ENCODE peak calls at places on chromosomes 16 and 17, in five cellular contexts. One of them, this sample, is unnamed.

GRCh38 chr17:81254955-81255717 is 16.0 kb downstream of the NDUFAF8 start:
- DNase-seq in A549: peak
- DNase-seq in SK-N-SH: no peak
- DNase-seq in K562: peak
- DNase-seq in GM12878: no peak
- DNase-seq in this sample: peak

GRCh38 chr16:12917653-12918052 is 16.3 kb downstream of the SHISA9 start:
- DNase-seq in A549: peak
- DNase-seq in SK-N-SH: no peak
- DNase-seq in K562: no peak
- DNase-seq in GM12878: no peak
- DNase-seq in this sample: no peak

GRCh38 chr16:77843412-77843811 is 55.0 kb downstream of the VAT1L start:
- DNase-seq in A549: no peak
- DNase-seq in SK-N-SH: no peak
- DNase-seq in K562: no peak
- DNase-seq in GM12878: no peak
- DNase-seq in this sample: no peak

GRCh38 chr17:78723001-78723796 is 58.9 kb downstream of the CYTH1 start:
- DNase-seq in A549: no peak
- DNase-seq in SK-N-SH: peak
- DNase-seq in K562: no peak
- DNase-seq in GM12878: no peak
- DNase-seq in this sample: peak

GRCh38 chr16:89037261-89038152 is 56.1 kb upstream of the ACSF3 start:
- DNase-seq in A549: peak
- DNase-seq in SK-N-SH: no peak
- DNase-seq in K562: peak
- DNase-seq in GM12878: no peak
- DNase-seq in this sample: peak

GRCh38 chr17:73944366-73944765 is 259.1 kb upstream of the RPL38 start:
- DNase-seq in A549: no peak
- DNase-seq in SK-N-SH: no peak
- DNase-seq in K562: no peak
- DNase-seq in GM12878: no peak
- DNase-seq in this sample: no peak

GRCh38 chr17:38325221-38325851 is 18.4 kb downstream of the GPR179 start:
- DNase-seq in A549: no peak
- DNase-seq in SK-N-SH: peak
- DNase-seq in K562: peak
- DNase-seq in GM12878: no peak
- DNase-seq in this sample: no peak

GRCh38 chr16:3458852-3459361 is 15.4 kb downstream of the NAA60 start:
- DNase-seq in A549: peak
- DNase-seq in SK-N-SH: no peak
- DNase-seq in K562: no peak
- DNase-seq in GM12878: no peak
- DNase-seq in this sample: peak

GRCh38 chr16:4347010-4347409 is 4.1 kb downstream of the PAM16 start:
- DNase-seq in A549: no peak
- DNase-seq in SK-N-SH: no peak
- DNase-seq in K562: no peak
- DNase-seq in GM12878: no peak
- DNase-seq in this sample: no peak

GRCh38 chr16:17419266-17419665 is 51.5 kb downstream of the XYLT1 start:
- DNase-seq in A549: no peak
- DNase-seq in SK-N-SH: no peak
- DNase-seq in K562: no peak
- DNase-seq in GM12878: no peak
- DNase-seq in this sample: no peak

GRCh38 chr17:55783684-55784245 is 32.9 kb downstream of the PCTP start:
- DNase-seq in A549: no peak
- DNase-seq in SK-N-SH: peak
- DNase-seq in K562: peak
- DNase-seq in GM12878: no peak
- DNase-seq in this sample: no peak

GRCh38 chr17:1029196-1029911 is 32.4 kb downstream of the TIMM22 start:
- DNase-seq in A549: no peak
- DNase-seq in SK-N-SH: no peak
- DNase-seq in K562: no peak
- DNase-seq in GM12878: no peak
- DNase-seq in this sample: peak

GRCh38 chr17:34254146-34254545 is 939 bp upstream of the CCL2 start:
- DNase-seq in A549: peak
- DNase-seq in SK-N-SH: no peak
- DNase-seq in K562: no peak
- DNase-seq in GM12878: no peak
- DNase-seq in this sample: peak

GRCh38 chr16:85348065-85348840 is 236.0 kb upstream of the CIBAR2 start:
- DNase-seq in A549: no peak
- DNase-seq in SK-N-SH: no peak
- DNase-seq in K562: no peak
- DNase-seq in GM12878: no peak
- DNase-seq in this sample: no peak

GRCh38 chr17:82366749-82367148 is 4.8 kb upstream of the UTS2R start:
- DNase-seq in A549: no peak
- DNase-seq in SK-N-SH: no peak
- DNase-seq in K562: no peak
- DNase-seq in GM12878: no peak
- DNase-seq in this sample: no peak

GRCh38 chr16:56019274-56019673 is 144.1 kb upstream of the CES5A start:
- DNase-seq in A549: no peak
- DNase-seq in SK-N-SH: peak
- DNase-seq in K562: no peak
- DNase-seq in GM12878: no peak
- DNase-seq in this sample: no peak

GRCh38 chr17:51487947-51488346 is 227.6 kb downstream of the UTP18 start:
- DNase-seq in A549: peak
- DNase-seq in SK-N-SH: peak
- DNase-seq in K562: peak
- DNase-seq in GM12878: no peak
- DNase-seq in this sample: no peak

GRCh38 chr16:67862623-67863583 is 9.9 kb upstream of the EDC4 start:
- DNase-seq in A549: no peak
- DNase-seq in SK-N-SH: no peak
- DNase-seq in K562: no peak
- DNase-seq in GM12878: no peak
- DNase-seq in this sample: peak
- TF ChIP-seq SMC3 in A549: no peak
- TF ChIP-seq SMC3 in SK-N-SH: no peak
- TF ChIP-seq SMC3 in K562: no peak
- TF ChIP-seq SMC3 in GM12878: no peak
- TF ChIP-seq SMC3 in this sample: no peak

GRCh38 chr17:64728041-64728695 is 66.1 kb upstream of the SMURF2 start:
- DNase-seq in A549: no peak
- DNase-seq in SK-N-SH: no peak
- DNase-seq in K562: no peak
- DNase-seq in GM12878: no peak
- DNase-seq in this sample: no peak
- TF ChIP-seq RCOR1 in A549: no peak
- TF ChIP-seq RCOR1 in SK-N-SH: no peak
- TF ChIP-seq RCOR1 in K562: no peak
- TF ChIP-seq RCOR1 in GM12878: no peak
- TF ChIP-seq RCOR1 in this sample: no peak

GRCh38 chr16:67801889-67802288 is 4.5 kb downstream of the RANBP10 start:
- DNase-seq in A549: no peak
- DNase-seq in SK-N-SH: no peak
- DNase-seq in K562: no peak
- DNase-seq in GM12878: peak
- DNase-seq in this sample: no peak

GRCh38 chr16:67804853-67805542 is 1.4 kb downstream of the RANBP10 start:
- DNase-seq in A549: no peak
- DNase-seq in SK-N-SH: no peak
- DNase-seq in K562: no peak
- DNase-seq in GM12878: no peak
- DNase-seq in this sample: peak

GRCh38 chr16:67805718-67806427 is 487 bp downstream of the RANBP10 start:
- DNase-seq in A549: no peak
- DNase-seq in SK-N-SH: no peak
- DNase-seq in K562: no peak
- DNase-seq in GM12878: no peak
- DNase-seq in this sample: no peak

GRCh38 chr16:67806428-67807147 is at the start of the genes RANBP10 and TSNAXIP1:
- DNase-seq in A549: peak
- DNase-seq in SK-N-SH: peak
- DNase-seq in K562: peak
- DNase-seq in GM12878: peak
- DNase-seq in this sample: peak

DNA sequence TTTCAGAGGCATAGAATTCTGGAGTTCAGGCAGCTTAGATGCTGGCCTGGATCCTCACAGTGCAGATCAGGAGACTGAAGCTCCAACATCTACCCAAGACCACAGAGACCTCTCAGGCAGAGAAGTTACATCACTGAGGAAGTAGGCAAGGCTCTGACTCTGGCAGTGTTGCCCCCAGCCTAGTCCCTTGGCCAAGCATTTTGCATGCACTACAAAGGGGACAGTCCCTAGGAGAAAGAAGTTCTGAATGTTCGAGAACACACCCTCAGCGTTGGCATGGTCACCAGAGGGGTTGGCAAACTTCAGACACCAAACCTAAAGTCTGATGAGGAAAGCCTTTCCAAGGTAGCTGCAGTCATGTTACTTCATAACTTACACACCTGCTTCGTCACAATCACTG is 2.5 kb downstream of the RANBP10 start:
- DNase-seq in A549: no peak
- DNase-seq in SK-N-SH: no peak
- DNase-seq in K562: no peak
- DNase-seq in GM12878: no peak
- DNase-seq in this sample: no peak
- TF ChIP-seq SMC3 in A549: no peak
- TF ChIP-seq SMC3 in SK-N-SH: no peak
- TF ChIP-seq SMC3 in K562: no peak
- TF ChIP-seq SMC3 in GM12878: no peak
- TF ChIP-seq SMC3 in this sample: no peak

DNA sequence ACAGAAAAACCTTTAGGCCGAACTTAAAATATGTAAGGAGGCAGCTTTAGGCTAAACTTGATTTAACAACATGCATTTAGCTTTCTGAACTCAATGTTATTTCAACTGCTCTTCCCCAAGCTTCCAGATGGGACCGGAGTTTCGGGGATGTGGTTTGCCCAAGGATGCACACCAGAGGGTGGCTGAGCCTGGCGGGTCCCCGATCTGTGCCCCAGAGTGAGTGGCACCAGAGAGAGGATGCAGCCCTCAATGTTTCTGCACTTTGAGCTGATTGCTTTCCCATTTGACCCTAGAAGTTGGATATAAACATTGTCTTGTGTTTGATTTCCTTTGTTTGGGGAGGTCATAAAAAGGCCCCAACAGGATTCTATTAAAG is 348.0 kb upstream of the TNRC6C start:
- DNase-seq in A549: no peak
- DNase-seq in SK-N-SH: no peak
- DNase-seq in K562: no peak
- DNase-seq in GM12878: no peak
- DNase-seq in this sample: no peak
- TF ChIP-seq RCOR1 in A549: no peak
- TF ChIP-seq RCOR1 in SK-N-SH: no peak
- TF ChIP-seq RCOR1 in K562: no peak
- TF ChIP-seq RCOR1 in GM12878: no peak
- TF ChIP-seq RCOR1 in this sample: no peak

This sample was measured in IMR-90.